ENCODE peak calls at places on chromosome 14, in seven cellular contexts. I, N, L, Q, X, S and B are unnamed samples.

GRCh38 chr14:43356382-43356781 is 1150.7 kb downstream of the FSCB start:
- DNase-seq in N (no peak), S (no peak), L (no peak), X (no peak), Q (no peak), I (no peak), B (no peak)

GRCh38 chr14:31568151-31568550 is 6.9 kb downstream of the NUBPL start:
- DNase-seq in Q (no peak), I (no peak), X (no peak), N (no peak), S (no peak), L (no peak), B (peak; percentile 50)

GRCh38 chr14:56895154-56895553 is 84.9 kb upstream of the OTX2 start:
- DNase-seq in Q (no peak), L (no peak), I (no peak), S (no peak), X (no peak), N (no peak), B (no peak)

GRCh38 chr14:71682337-71682736 is 249.9 kb upstream of the RGS6 start:
- DNase-seq in Q (no peak), N (no peak), L (no peak), S (no peak), X (no peak), I (no peak), B (peak; percentile 15)

GRCh38 chr14:42229294-42229693 is 622.6 kb downstream of the LRFN5 start:
- DNase-seq in L (no peak), X (no peak), S (no peak), I (no peak), Q (no peak), N (no peak), B (no peak)

GRCh38 chr14:60956202-60956601 is 24.7 kb downstream of the TRMT5 start:
- DNase-seq in N (no peak), X (no peak), I (no peak), Q (no peak), L (no peak), S (no peak), B (no peak)

GRCh38 chr14:70907996-70908917 is 998 bp downstream of the PCNX1 start:
- DNase-seq in L (peak; percentile 80), Q (peak; percentile 55), I (peak; percentile 78), X (no peak), S (peak; percentile 38), N (no peak), B (peak; percentile 55)

GRCh38 chr14:51865953-51866747 is 5.7 kb downstream of the GNG2 start:
- DNase-seq in N (peak; percentile 93), I (no peak), X (no peak), S (no peak), L (no peak), Q (no peak), B (no peak)

GRCh38 chr14:35366048-35366428 is 38.5 kb downstream of the NFKBIA start:
- DNase-seq in I (no peak), L (no peak), Q (peak; percentile 80), N (no peak), S (no peak), X (no peak), B (peak; percentile 56)

GRCh38 chr14:102924632-102925588 is 2.4 kb downstream of the AMN start:
- DNase-seq in N (no peak), X (no peak), S (no peak), I (no peak), L (no peak), Q (no peak), B (no peak)

GRCh38 chr14:50018236-50019210 is 97.8 kb downstream of the VCPKMT start:
- DNase-seq in S (no peak), L (no peak), X (no peak), I (no peak), N (peak; percentile 73), Q (no peak), B (peak; percentile 43)

GRCh38 chr14:80924365-80925103 is 17.0 kb downstream of the CEP128 start:
- DNase-seq in S (no peak), X (no peak), I (no peak), N (no peak), Q (no peak), L (no peak), B (no peak)

GRCh38 chr14:72961579-72962335 is 35.5 kb downstream of the DCAF4 start:
- DNase-seq in N (no peak), S (peak; percentile 60), X (no peak), L (no peak), Q (no peak), I (no peak), B (peak; percentile 33)

GRCh38 chr14:65676361-65677014 is 264.0 kb downstream of the FUT8 start:
- DNase-seq in S (no peak), X (no peak), I (no peak), N (no peak), Q (no peak), L (no peak), B (no peak)

GRCh38 chr14:75025082-75025481 is 22.4 kb downstream of the EIF2B2 start:
- DNase-seq in X (no peak), N (no peak), L (no peak), Q (no peak), S (no peak), I (no peak), B (no peak)

GRCh38 chr14:92719421-92719820 is 29.0 kb downstream of the LGMN start:
- DNase-seq in I (no peak), S (no peak), N (no peak), Q (no peak), L (no peak), X (no peak), B (peak; percentile 44)

DNA sequence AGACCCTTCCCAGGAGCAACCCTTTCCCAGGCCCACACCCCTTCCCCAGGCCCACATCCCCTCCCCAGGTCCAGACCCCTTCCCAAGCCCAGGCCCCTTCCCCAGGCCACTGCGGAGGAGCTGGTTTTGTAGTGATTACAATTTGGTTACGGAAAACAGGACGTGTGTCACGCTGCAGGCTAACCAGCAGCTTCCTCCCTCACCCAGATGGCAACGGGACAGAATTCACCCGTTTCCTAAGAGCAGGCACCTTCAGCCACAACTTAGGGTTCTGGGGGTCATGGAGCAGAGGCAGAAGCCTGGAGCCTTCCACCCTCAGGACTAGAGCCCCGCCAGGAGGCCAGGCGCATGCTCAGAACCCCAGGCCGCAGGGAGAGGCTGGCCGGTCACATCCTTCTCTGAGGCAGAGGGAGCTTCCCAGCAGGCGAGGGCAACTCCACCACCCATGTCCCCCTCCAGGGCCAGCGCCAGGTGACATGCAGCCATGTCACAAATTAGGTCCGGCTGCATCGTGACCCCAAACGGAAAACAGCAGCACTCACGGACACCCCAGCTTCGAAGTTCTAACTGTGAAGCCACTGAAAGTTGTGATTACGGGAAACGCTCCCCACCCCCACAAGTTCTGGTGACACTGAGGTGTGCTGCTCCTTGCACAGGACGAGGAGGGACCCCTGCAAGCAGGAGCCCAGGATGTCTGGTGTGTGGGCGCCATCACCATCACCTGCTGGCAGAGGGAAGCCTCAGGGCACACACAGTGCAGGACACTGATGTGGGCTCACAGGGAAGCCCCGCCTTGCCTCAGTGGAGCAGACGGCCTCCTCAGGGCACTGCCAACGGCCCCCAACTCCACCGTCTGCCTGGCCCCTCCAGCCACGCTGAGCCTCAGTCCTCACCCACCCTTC is 7.7 kb downstream of the BRF1 start:
- DNase-seq in N (no peak), Q (no peak), X (no peak), L (no peak), I (no peak), S (no peak), B (no peak)
- TF ChIP-seq CTCF in N (no peak), Q (no peak), X (no peak), L (no peak), I (no peak), S (no peak), B (no peak)

GRCh38 chr14:59406454-59407245 is 58.5 kb downstream of the GPR135 start:
- DNase-seq in N (no peak), L (no peak), X (no peak), Q (no peak), S (no peak), I (no peak), B (peak; percentile 40)
- H3K4me3 ChIP-seq in N (no peak overlapping the region), L (no peak overlapping the region), X (no peak overlapping the region), Q (no peak overlapping the region), S (no peak overlapping the region), I (no peak overlapping the region), B (no peak overlapping the region)

DNA sequence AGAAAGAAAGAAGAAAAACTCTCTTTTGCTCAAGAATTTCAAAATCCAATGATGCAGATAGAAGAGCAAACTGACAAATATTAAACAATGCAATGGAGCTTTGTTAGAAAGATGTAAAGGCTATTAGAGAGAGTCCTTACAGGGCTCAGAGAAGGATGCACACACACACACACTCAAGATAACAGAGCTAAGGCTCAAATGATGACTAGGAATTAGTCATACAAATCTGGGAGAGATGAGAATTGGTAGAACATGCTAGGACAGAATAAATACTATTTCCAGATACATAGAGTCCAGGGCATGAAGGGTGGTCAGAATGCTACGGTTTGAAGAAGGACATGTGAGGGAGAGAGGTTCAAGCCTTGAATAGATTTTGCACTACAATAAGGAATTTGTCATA is 650.1 kb upstream of the MDGA2 start:
- DNase-seq in N (no peak), L (no peak), S (no peak), X (no peak), Q (no peak), I (no peak), B (no peak)
- TF ChIP-seq CTCF in N (no peak), L (no peak), S (no peak), X (no peak), Q (no peak), I (no peak), B (no peak)

GRCh38 chr14:100827751-100828447 is 2.0 kb downstream of the MEG3 start:
- DNase-seq in Q (no peak), X (no peak), I (peak; percentile 58), N (no peak), L (no peak), S (no peak), B (peak; percentile 76)

GRCh38 chr14:100824946-100825690 is 800 bp upstream of the MEG3 start:
- DNase-seq in Q (no peak), N (no peak), S (no peak), I (peak; percentile 33), X (no peak), L (no peak), B (no peak)

GRCh38 chr14:100825691-100826331 is at the start of gene MEG3:
- DNase-seq in X (no peak), Q (no peak), N (no peak), L (no peak), S (peak; percentile 21), I (peak; percentile 85), B (peak; percentile 82)

GRCh38 chr14:100827140-100827517 is 1.2 kb downstream of the MEG3 start:
- DNase-seq in L (no peak), I (peak; percentile 70), S (no peak), N (no peak), X (no peak), Q (no peak), B (no peak)

DNA sequence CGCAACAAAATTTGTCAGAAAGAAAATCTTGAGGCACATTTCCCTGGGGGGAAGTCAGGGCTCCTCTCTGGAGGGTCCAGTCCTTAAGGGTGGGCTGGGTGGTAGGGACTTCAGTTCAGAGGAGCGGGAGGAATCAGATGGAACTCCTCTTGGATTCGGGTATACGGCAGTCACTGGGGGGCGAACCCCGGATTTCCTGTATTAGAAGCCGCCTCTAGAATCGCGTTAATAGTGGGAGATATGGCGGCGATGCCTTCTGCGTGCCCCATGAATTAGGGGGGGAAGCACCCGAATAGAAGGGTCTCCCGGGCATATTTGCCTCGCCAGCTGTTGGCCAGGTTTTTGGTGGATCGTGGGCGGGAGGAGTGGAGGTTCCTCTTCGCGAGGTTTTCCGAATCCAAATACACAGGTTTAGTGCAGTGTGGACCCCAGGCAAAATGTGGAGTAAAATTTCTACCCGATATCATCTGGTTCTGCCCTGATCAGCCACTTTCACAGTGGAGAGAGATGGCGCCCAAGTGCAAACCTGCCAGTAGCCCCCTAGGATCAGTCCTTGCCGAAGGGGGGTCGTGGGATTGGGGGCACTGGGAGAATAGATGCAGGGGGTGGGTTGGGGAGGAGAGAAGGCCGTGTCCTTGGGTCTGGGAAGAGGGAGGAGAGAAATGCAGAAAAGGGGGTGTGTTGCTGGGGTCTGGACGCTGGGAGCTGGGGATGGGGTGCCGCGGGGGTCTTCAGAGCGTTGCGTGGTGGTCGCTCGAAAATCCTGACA is 637 bp downstream of the MEG3 start:
- DNase-seq in X (no peak), L (no peak), Q (no peak), S (no peak), N (no peak), I (peak; percentile 37), B (peak; percentile 20)
- H3K4me3 ChIP-seq in X (no peak overlapping the region), L (no peak overlapping the region), Q (peak overlapping the region; percentile 24), S (peak overlapping the region; percentile 43), N (no peak overlapping the region), I (peak overlapping the region; percentile 49), B (peak overlapping the region; percentile 82)